ENCODE peak calls at places on chromosomes 3 and 15, in eight cellular contexts. I is cardiac muscle cell; S is breast epithelium; B is hepatocyte; P is K562; H is Peyer's patch; M is CD4-positive, CD25-positive, alpha-beta regulatory T cell; W is effector memory CD4-positive, alpha-beta T cell. U is an unnamed sample. For H3K9me3, the result is how much of the 10 kb centered on the place peaks cover.

GRCh38 chr3:31196881-31197364 is 302.5 kb upstream of the GADL1 start:
- DNase-seq in H (no peak), M (no peak), S (peak), P (no peak), I (peak), W (no peak), B (peak), U (no peak)

GRCh38 chr3:14301558-14301957 is 100.8 kb upstream of the SLC6A6 start:
- DNase-seq in W (no peak), H (no peak), M (no peak), S (peak), I (no peak), B (peak), P (no peak), U (no peak)

GRCh38 chr15:62165793-62166380 is 802 bp upstream of the C2CD4B start:
- DNase-seq in H (no peak), M (no peak), B (no peak), S (no peak), I (no peak), W (no peak), P (no peak), U (no peak)

GRCh38 chr3:51929420-51930003 is 12.2 kb downstream of the RRP9 start:
- DNase-seq in M (no peak), W (no peak), B (no peak), S (no peak), P (peak), I (peak), H (no peak), U (no peak)

GRCh38 chr3:51337666-51338065 is 47.4 kb upstream of the MANF start:
- DNase-seq in B (no peak), P (no peak), S (no peak), M (no peak), W (no peak), I (no peak), H (no peak), U (no peak)

GRCh38 chr3:13512451-13512850 is 32.3 kb downstream of the HDAC11 start:
- DNase-seq in P (no peak), M (no peak), B (no peak), I (no peak), W (no peak), S (no peak), H (no peak), U (no peak)

GRCh38 chr15:90860942-90861675 is 7.3 kb upstream of the FURIN start:
- DNase-seq in I (no peak), M (no peak), H (no peak), B (peak), P (no peak), W (no peak), S (no peak), U (no peak)

GRCh38 chr3:117168896-117169295 is 459.3 kb downstream of the TUSC7 start:
- DNase-seq in P (no peak), W (no peak), M (no peak), H (no peak), B (no peak), S (no peak), I (no peak), U (no peak)

GRCh38 chr3:157175678-157176077 is 15.7 kb upstream of the CCNL1 start:
- DNase-seq in H (peak), P (peak), S (no peak), B (peak), I (peak), W (no peak), M (no peak), U (peak)

GRCh38 chr3:13963137-13963886 is 83.4 kb upstream of the WNT7A start:
- DNase-seq in W (no peak), M (no peak), P (no peak), B (no peak), H (no peak), I (no peak), S (no peak), U (no peak)

GRCh38 chr15:71581406-71581930 is 228.9 kb upstream of the NR2E3 start:
- DNase-seq in P (no peak), I (no peak), B (no peak), H (no peak), M (no peak), W (no peak), S (no peak), U (no peak)

GRCh38 chr3:159850481-159850880 is 138.2 kb upstream of the IL12A start:
- DNase-seq in W (no peak), S (no peak), I (no peak), B (no peak), P (no peak), M (no peak), H (no peak), U (no peak)

GRCh38 chr15:101141926-101142527 is 109.8 kb downstream of the CHSY1 start:
- DNase-seq in B (no peak), P (no peak), W (no peak), M (no peak), S (no peak), H (no peak), I (no peak), U (no peak)

GRCh38 chr3:36543276-36543997 is 163.1 kb downstream of the STAC start:
- DNase-seq in H (no peak), M (no peak), I (no peak), P (no peak), W (no peak), B (no peak), S (no peak), U (no peak)

GRCh38 chr3:161096771-161097367 is 8.3 kb downstream of the B3GALNT1 start:
- DNase-seq in S (no peak), H (no peak), I (peak), P (peak), B (no peak), M (no peak), W (peak), U (no peak)

GRCh38 chr3:134803051-134803505 is 8.0 kb downstream of the EPHB1 start:
- DNase-seq in B (no peak), I (no peak), M (peak), W (no peak), P (no peak), S (no peak), H (no peak), U (no peak)

GRCh38 chr15:63463793-63464192 is 40.6 kb upstream of the USP3 start:
- DNase-seq in B (no peak), M (no peak), S (no peak), H (no peak), P (no peak), W (no peak), I (no peak), U (no peak)

GRCh38 chr3:175605851-175606250 is 746.7 kb downstream of the NAALADL2 start:
- DNase-seq in W (no peak), M (no peak), B (no peak), P (no peak), H (no peak), I (no peak), S (no peak), U (no peak)

GRCh38 chr15:48557335-48557734 is 88.2 kb downstream of the FBN1 start:
- DNase-seq in S (no peak), H (no peak), P (no peak), W (no peak), I (no peak), B (no peak), M (no peak), U (no peak)

GRCh38 chr15:89893027-89893426 is 767 bp downstream of the AP3S2 start:
- DNase-seq in B (no peak), W (no peak), M (no peak), I (no peak), S (no peak), H (no peak), P (no peak), U (no peak)

GRCh38 chr3:49276475-49277356 is at the start of gene C3orf62:
- DNase-seq in P (no peak), B (peak), H (peak), W (peak), M (peak), S (peak), I (peak), U (peak)

GRCh38 chr15:50907866-50908208 is 646 bp upstream of the AP4E1 start:
- DNase-seq in M (peak), B (peak), H (peak), S (no peak), W (peak), I (peak), P (peak), U (peak)

GRCh38 chr15:70195171-70195807 is 97.6 kb upstream of the TLE3 start:
- DNase-seq in W (no peak), I (no peak), M (no peak), B (no peak), S (no peak), H (no peak), P (no peak), U (no peak)

GRCh38 chr3:124078978-124079911 is 87.3 kb upstream of the ROPN1 start:
- DNase-seq in I (peak), P (peak), M (peak), B (peak), H (no peak), W (no peak), S (peak), U (no peak)

GRCh38 chr15:93929375-93930094 is 301.8 kb upstream of the MCTP2 start:
- DNase-seq in B (peak), P (no peak), M (no peak), S (peak), I (no peak), W (no peak), H (no peak), U (no peak)

GRCh38 chr15:43934480-43934879 is 107.7 kb downstream of the WDR76 start:
- DNase-seq in B (no peak), S (no peak), I (no peak), W (no peak), P (no peak), M (no peak), H (no peak), U (no peak)

GRCh38 chr3:1960506-1960905 is 138.2 kb upstream of the CNTN4 start:
- DNase-seq in M (no peak), P (no peak), H (no peak), S (no peak), W (no peak), I (no peak), B (no peak), U (no peak)

GRCh38 chr3:133492159-133492860 is 81.2 kb upstream of the CDV3 start:
- DNase-seq in M (no peak), I (no peak), H (peak), W (no peak), S (no peak), B (no peak), P (no peak), U (no peak)

GRCh38 chr15:98743177-98743576 is 94.8 kb downstream of the IGF1R start:
- DNase-seq in H (no peak), P (no peak), S (no peak), B (no peak), I (no peak), W (no peak), M (no peak), U (no peak)

GRCh38 chr3:101203411-101203810 is 117.0 kb downstream of the IMPG2 start:
- DNase-seq in P (no peak), S (peak), M (no peak), B (no peak), H (no peak), W (no peak), I (no peak), U (no peak)

GRCh38 chr3:43629741-43630140 is 7.9 kb upstream of the ANO10 start:
- DNase-seq in W (no peak), I (no peak), S (no peak), H (no peak), B (no peak), P (no peak), M (no peak), U (no peak)

GRCh38 chr15:65991721-65992472 is 122.6 kb downstream of the RAB11A start:
- DNase-seq in P (no peak), I (no peak), W (no peak), M (no peak), H (no peak), S (no peak), B (no peak), U (no peak)

GRCh38 chr3:140163159-140163763 is 228.3 kb downstream of the CLSTN2 start:
- DNase-seq in I (no peak), B (no peak), M (no peak), W (no peak), P (no peak), H (no peak), S (no peak), U (no peak)

GRCh38 chr3:44892689-44893088 is 18.3 kb downstream of the TGM4 start:
- DNase-seq in S (no peak), B (no peak), M (no peak), P (no peak), W (no peak), I (no peak), H (no peak), U (no peak)

GRCh38 chr3:131361464-131362421 is 19.8 kb upstream of the NUDT16 start:
- DNase-seq in P (peak), B (peak), M (no peak), H (peak), I (peak), W (no peak), S (peak), U (no peak)

GRCh38 chr3:151960956-151961580 is 87.6 kb downstream of the SUCNR1 start:
- DNase-seq in I (no peak), H (no peak), B (peak), W (no peak), P (no peak), S (no peak), M (no peak), U (no peak)
- H3K9me3 ChIP-seq in I (under half), H (under half), B (under half), W (under half), P (under half), S (under half), M (under half), U (under half)

DNA sequence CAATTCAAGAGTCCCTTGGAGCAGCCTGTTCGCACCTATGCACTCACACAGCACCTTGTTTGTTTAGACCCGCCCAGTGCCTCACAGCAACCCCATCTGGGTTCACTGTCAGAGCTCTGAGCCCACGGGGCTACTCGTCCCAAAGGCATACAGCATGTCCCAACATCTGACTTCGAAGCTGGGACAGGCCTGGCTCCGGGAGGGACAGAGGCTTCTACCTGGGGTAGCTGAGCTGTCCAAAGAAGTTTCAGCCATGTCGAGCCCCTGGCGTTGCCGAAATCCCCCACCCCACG is 28.6 kb upstream of the CYP11A1 start:
- DNase-seq in B (no peak), H (no peak), P (no peak), M (no peak), I (no peak), S (no peak), W (no peak), U (no peak)
- H3K4me3 ChIP-seq in B (no peak), H (no peak), P (no peak), M (no peak), I (no peak), S (no peak), W (no peak), U (no peak)

GRCh38 chr3:71051259-71051595 is 532.3 kb downstream of the FOXP1 start:
- DNase-seq in S (no peak), P (no peak), I (no peak), W (no peak), B (no peak), H (no peak), M (no peak), U (no peak)
- H3K27ac ChIP-seq in S (peak), P (no peak), I (peak), W (peak), B (peak), H (no peak), M (peak), U (peak)

DNA sequence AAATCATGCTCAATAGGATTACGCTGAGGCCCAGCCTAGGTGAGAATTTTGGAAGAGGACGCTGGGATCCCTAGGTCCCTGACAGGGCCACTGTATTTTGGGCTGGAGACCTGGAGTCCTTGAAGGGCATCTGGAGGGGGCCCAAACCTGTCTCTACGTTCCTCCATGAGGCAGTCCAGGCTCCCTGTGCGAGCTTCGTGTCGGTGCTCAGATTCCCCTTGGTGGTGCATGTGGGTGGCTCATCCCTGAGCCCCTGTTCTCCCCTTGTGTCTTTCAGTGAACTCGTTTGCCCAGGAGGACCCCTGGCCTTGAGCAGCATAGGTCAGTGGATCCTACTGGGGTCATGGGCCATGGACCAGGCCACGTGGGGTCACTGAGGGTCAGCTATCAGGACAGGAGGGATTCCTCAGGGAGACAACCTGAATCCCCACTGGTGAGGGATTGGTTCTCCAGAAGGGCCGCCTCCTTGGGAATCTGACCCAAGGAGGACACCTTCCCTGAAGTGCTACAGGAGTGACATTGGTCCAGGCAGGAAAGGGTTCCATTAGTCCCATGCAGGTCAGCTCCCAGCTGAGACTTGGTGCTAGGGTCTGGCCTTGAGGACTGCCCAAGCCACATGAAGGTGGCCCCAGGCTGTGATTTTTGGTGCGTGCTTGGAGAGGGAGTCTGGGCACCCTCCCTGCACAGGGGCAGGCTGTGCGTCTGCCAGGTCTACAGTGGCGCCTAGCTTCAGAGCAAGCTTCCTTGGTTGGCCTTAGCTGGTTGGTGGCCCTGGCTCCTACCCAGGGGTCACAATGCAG is 229.8 kb downstream of the SNRPN start:
- DNase-seq in W (no peak), P (no peak), H (no peak), B (no peak), I (no peak), M (no peak), S (no peak), U (peak)
- H3K9me3 ChIP-seq in W (under half), P (under half), H (under half), B (under half), I (under half), M (under half), S (half or more), U (under half)